ENCODE peak calls at places on chromosomes 3 and 15, in eight cellular contexts. One of them, this sample, is unnamed.

GRCh38 chr15:90143176-90143655 is 40.9 kb upstream of the IDH2 start:
- DNase-seq in C1 segment of cervical spinal cord: no peak
- DNase-seq in non-pigmented ciliary epithelial cell: no peak
- DNase-seq in sciatic nerve: peak; percentile 64
- DNase-seq in endodermal cell: peak; percentile 96
- DNase-seq in HFFc6: no peak
- DNase-seq in kidney tubule cell: peak; percentile 66
- DNase-seq in stimulated activated CD4-positive, alpha-beta T cell treated with anti-CD3 and anti-CD28 coated beads, Interleukin-1b, Interleukin-23, amount 100 ng/mL, for 1 hour: peak; percentile 19
- DNase-seq in this sample: peak; percentile 60

GRCh38 chr15:38370079-38370478 is 83.8 kb upstream of the FAM98B start:
- DNase-seq in C1 segment of cervical spinal cord: no peak
- DNase-seq in endodermal cell: no peak
- DNase-seq in HFFc6: no peak
- DNase-seq in kidney tubule cell: no peak
- DNase-seq in sciatic nerve: no peak
- DNase-seq in stimulated activated CD4-positive, alpha-beta T cell treated with anti-CD3 and anti-CD28 coated beads, Interleukin-1b, Interleukin-23, amount 100 ng/mL, for 1 hour: no peak
- DNase-seq in non-pigmented ciliary epithelial cell: no peak
- DNase-seq in this sample: no peak

GRCh38 chr3:184241141-184241446 is 7.7 kb downstream of the ALG3 start:
- DNase-seq in sciatic nerve: no peak
- DNase-seq in stimulated activated CD4-positive, alpha-beta T cell treated with anti-CD3 and anti-CD28 coated beads, Interleukin-1b, Interleukin-23, amount 100 ng/mL, for 1 hour: no peak
- DNase-seq in C1 segment of cervical spinal cord: no peak
- DNase-seq in HFFc6: no peak
- DNase-seq in non-pigmented ciliary epithelial cell: no peak
- DNase-seq in kidney tubule cell: no peak
- DNase-seq in endodermal cell: no peak
- DNase-seq in this sample: no peak

GRCh38 chr15:39720721-39721611 is 61.7 kb downstream of the FSIP1 start:
- DNase-seq in stimulated activated CD4-positive, alpha-beta T cell treated with anti-CD3 and anti-CD28 coated beads, Interleukin-1b, Interleukin-23, amount 100 ng/mL, for 1 hour: no peak
- DNase-seq in non-pigmented ciliary epithelial cell: peak; percentile 46
- DNase-seq in kidney tubule cell: peak; percentile 17
- DNase-seq in HFFc6: peak; percentile 82
- DNase-seq in C1 segment of cervical spinal cord: no peak
- DNase-seq in endodermal cell: no peak
- DNase-seq in sciatic nerve: no peak
- DNase-seq in this sample: no peak

GRCh38 chr15:73989001-73989798 is 2.9 kb downstream of the STOML1 start:
- DNase-seq in C1 segment of cervical spinal cord: no peak
- DNase-seq in HFFc6: peak; percentile 86
- DNase-seq in endodermal cell: no peak
- DNase-seq in kidney tubule cell: peak; percentile 95
- DNase-seq in non-pigmented ciliary epithelial cell: no peak
- DNase-seq in sciatic nerve: no peak
- DNase-seq in stimulated activated CD4-positive, alpha-beta T cell treated with anti-CD3 and anti-CD28 coated beads, Interleukin-1b, Interleukin-23, amount 100 ng/mL, for 1 hour: no peak
- DNase-seq in this sample: peak; percentile 56

GRCh38 chr3:157082305-157082981 is 77.5 kb downstream of the CCNL1 start:
- DNase-seq in stimulated activated CD4-positive, alpha-beta T cell treated with anti-CD3 and anti-CD28 coated beads, Interleukin-1b, Interleukin-23, amount 100 ng/mL, for 1 hour: no peak
- DNase-seq in endodermal cell: no peak
- DNase-seq in kidney tubule cell: peak; percentile 93
- DNase-seq in non-pigmented ciliary epithelial cell: no peak
- DNase-seq in C1 segment of cervical spinal cord: no peak
- DNase-seq in sciatic nerve: no peak
- DNase-seq in HFFc6: peak; percentile 91
- DNase-seq in this sample: no peak

GRCh38 chr3:159472611-159473010 is 516.0 kb upstream of the IL12A start:
- DNase-seq in HFFc6: no peak
- DNase-seq in kidney tubule cell: no peak
- DNase-seq in non-pigmented ciliary epithelial cell: no peak
- DNase-seq in sciatic nerve: no peak
- DNase-seq in C1 segment of cervical spinal cord: no peak
- DNase-seq in endodermal cell: no peak
- DNase-seq in stimulated activated CD4-positive, alpha-beta T cell treated with anti-CD3 and anti-CD28 coated beads, Interleukin-1b, Interleukin-23, amount 100 ng/mL, for 1 hour: no peak
- DNase-seq in this sample: no peak

GRCh38 chr3:197224034-197224444 is 74.4 kb downstream of the DLG1 start:
- DNase-seq in C1 segment of cervical spinal cord: no peak
- DNase-seq in kidney tubule cell: peak; percentile 57
- DNase-seq in HFFc6: peak; percentile 65
- DNase-seq in stimulated activated CD4-positive, alpha-beta T cell treated with anti-CD3 and anti-CD28 coated beads, Interleukin-1b, Interleukin-23, amount 100 ng/mL, for 1 hour: no peak
- DNase-seq in sciatic nerve: no peak
- DNase-seq in endodermal cell: no peak
- DNase-seq in non-pigmented ciliary epithelial cell: no peak
- DNase-seq in this sample: peak; percentile 64

GRCh38 chr15:83287541-83288027 is 3.1 kb upstream of the BNC1 start:
- DNase-seq in C1 segment of cervical spinal cord: no peak
- DNase-seq in sciatic nerve: no peak
- DNase-seq in non-pigmented ciliary epithelial cell: peak; percentile 90
- DNase-seq in stimulated activated CD4-positive, alpha-beta T cell treated with anti-CD3 and anti-CD28 coated beads, Interleukin-1b, Interleukin-23, amount 100 ng/mL, for 1 hour: no peak
- DNase-seq in endodermal cell: peak; percentile 59
- DNase-seq in HFFc6: peak; percentile 97
- DNase-seq in kidney tubule cell: peak; percentile 88
- DNase-seq in this sample: peak; percentile 81

GRCh38 chr3:122281891-122282290 is 43.2 kb upstream of the CSTA start:
- DNase-seq in sciatic nerve: no peak
- DNase-seq in kidney tubule cell: no peak
- DNase-seq in stimulated activated CD4-positive, alpha-beta T cell treated with anti-CD3 and anti-CD28 coated beads, Interleukin-1b, Interleukin-23, amount 100 ng/mL, for 1 hour: no peak
- DNase-seq in HFFc6: no peak
- DNase-seq in endodermal cell: no peak
- DNase-seq in C1 segment of cervical spinal cord: no peak
- DNase-seq in non-pigmented ciliary epithelial cell: no peak
- DNase-seq in this sample: no peak

GRCh38 chr15:52334491-52335160 is 39.0 kb upstream of the MYO5C start:
- DNase-seq in kidney tubule cell: peak; percentile 55
- DNase-seq in C1 segment of cervical spinal cord: no peak
- DNase-seq in HFFc6: peak; percentile 60
- DNase-seq in non-pigmented ciliary epithelial cell: no peak
- DNase-seq in endodermal cell: no peak
- DNase-seq in stimulated activated CD4-positive, alpha-beta T cell treated with anti-CD3 and anti-CD28 coated beads, Interleukin-1b, Interleukin-23, amount 100 ng/mL, for 1 hour: no peak
- DNase-seq in sciatic nerve: no peak
- DNase-seq in this sample: no peak

GRCh38 chr3:66450389-66451022 is 50.3 kb downstream of the LRIG1 start:
- DNase-seq in non-pigmented ciliary epithelial cell: no peak
- DNase-seq in HFFc6: peak; percentile 45
- DNase-seq in endodermal cell: no peak
- DNase-seq in stimulated activated CD4-positive, alpha-beta T cell treated with anti-CD3 and anti-CD28 coated beads, Interleukin-1b, Interleukin-23, amount 100 ng/mL, for 1 hour: no peak
- DNase-seq in sciatic nerve: peak; percentile 74
- DNase-seq in kidney tubule cell: peak; percentile 4
- DNase-seq in C1 segment of cervical spinal cord: peak; percentile 73
- DNase-seq in this sample: peak; percentile 91